ENCODE peak calls at places on chromosomes 5 and 9, in ten cellular contexts. V is PC-3, Q is HCT116, K is adrenal gland, C is psoas muscle, A is left ventricle myocardium inferior, Y is uterus, B is Peyer's patch, D is tibial nerve, F is fibroblast of lung. H is an unnamed sample.

GRCh38 chr9:124390812-124391658 is 24.2 kb downstream of the PSMB7 start:
- DNase-seq in B (no peak), F (peak; percentile 72), C (no peak), Y (no peak), D (no peak), V (peak; percentile 49), A (no peak), Q (no peak), K (no peak), H (no peak)

GRCh38 chr5:36646507-36647023 is 40.2 kb downstream of the SLC1A3 start:
- DNase-seq in F (no peak), Y (no peak), V (no peak), D (no peak), A (no peak), K (no peak), B (no peak), C (no peak), Q (peak; percentile 27), H (no peak)

GRCh38 chr5:109485030-109485429 is 75.3 kb upstream of the PJA2 start:
- DNase-seq in Q (no peak), B (peak; percentile 76), D (peak; percentile 61), K (peak; percentile 81), F (peak; percentile 66), Y (peak; percentile 34), C (peak; percentile 81), A (peak; percentile 65), V (no peak), H (peak; percentile 71)

GRCh38 chr9:127384901-127385300 is 12.1 kb upstream of the SLC2A8 start:
- DNase-seq in A (no peak), Q (no peak), K (peak; percentile 11), B (no peak), V (no peak), D (no peak), C (no peak), F (no peak), Y (peak; percentile 5), H (no peak)

GRCh38 chr5:66967102-66967501 is 229.5 kb downstream of the CD180 start:
- DNase-seq in A (no peak), B (no peak), Q (no peak), C (no peak), D (no peak), V (no peak), K (no peak), F (peak; percentile 65), Y (no peak), H (no peak)

GRCh38 chr9:121348321-121348720 is 21.7 kb downstream of the STOM start:
- DNase-seq in D (no peak), C (no peak), A (no peak), F (peak; percentile 49), B (no peak), K (no peak), Q (no peak), Y (no peak), V (no peak), H (no peak)

GRCh38 chr5:73901045-73901444 is 275.0 kb downstream of the ARHGEF28 start:
- DNase-seq in C (peak; percentile 76), Y (no peak), B (no peak), A (peak; percentile 34), D (peak; percentile 41), Q (peak; percentile 44), K (peak; percentile 55), F (peak; percentile 81), V (no peak), H (peak; percentile 53)

GRCh38 chr5:44714871-44715580 is 93.7 kb upstream of the MRPS30 start:
- DNase-seq in F (no peak), B (no peak), Y (no peak), Q (no peak), A (no peak), K (no peak), C (no peak), V (no peak), D (no peak), H (no peak)

GRCh38 chr5:93886917-93887361 is 145.5 kb upstream of the POU5F2 start:
- DNase-seq in K (peak; percentile 15), V (no peak), C (no peak), A (no peak), Y (no peak), D (no peak), B (no peak), F (peak; percentile 58), Q (no peak), H (no peak)

GRCh38 chr9:15308511-15308910 is 1.5 kb upstream of the TTC39B start:
- DNase-seq in B (no peak), K (no peak), D (no peak), Q (no peak), A (no peak), Y (no peak), C (no peak), V (peak; percentile 32), F (peak; percentile 82), H (no peak)

GRCh38 chr5:82613886-82614285 is 335.7 kb upstream of the RPS23 start:
- DNase-seq in A (no peak), K (no peak), B (no peak), C (no peak), D (no peak), F (no peak), Y (no peak), Q (no peak), V (no peak), H (no peak)

GRCh38 chr9:124550080-124550479 is 42.9 kb upstream of the NR5A1 start:
- DNase-seq in Q (no peak), A (no peak), K (no peak), Y (no peak), C (no peak), F (no peak), V (no peak), B (no peak), D (no peak), H (no peak)

GRCh38 chr5:102375256-102375655 is 79.2 kb upstream of the SLCO4C1 start:
- DNase-seq in A (no peak), K (no peak), F (no peak), D (no peak), V (no peak), Q (no peak), B (no peak), Y (no peak), C (no peak), H (no peak)

GRCh38 chr5:151078490-151079262 is 2.2 kb downstream of the TNIP1 start:
- DNase-seq in C (peak; percentile 54), F (no peak), Y (no peak), V (no peak), K (no peak), Q (no peak), B (peak; percentile 79), A (no peak), D (no peak), H (no peak)

GRCh38 chr5:177098103-177098771 is 11.5 kb downstream of the FGFR4 start:
- DNase-seq in A (peak; percentile 54), C (peak; percentile 71), V (no peak), D (no peak), Y (no peak), B (no peak), K (peak; percentile 56), Q (no peak), F (peak; percentile 92), H (peak; percentile 46)

GRCh38 chr5:39759696-39760095 is 334.9 kb upstream of the DAB2 start:
- DNase-seq in Q (no peak), B (no peak), F (peak; percentile 67), K (no peak), V (peak; percentile 47), Y (no peak), C (no peak), A (no peak), D (no peak), H (no peak)

GRCh38 chr5:134477462-134478245 is 47.8 kb upstream of the JADE2 start:
- DNase-seq in F (peak; percentile 23), V (peak; percentile 7), A (no peak), K (no peak), C (no peak), D (no peak), B (no peak), Y (no peak), Q (no peak), H (no peak)

DNA sequence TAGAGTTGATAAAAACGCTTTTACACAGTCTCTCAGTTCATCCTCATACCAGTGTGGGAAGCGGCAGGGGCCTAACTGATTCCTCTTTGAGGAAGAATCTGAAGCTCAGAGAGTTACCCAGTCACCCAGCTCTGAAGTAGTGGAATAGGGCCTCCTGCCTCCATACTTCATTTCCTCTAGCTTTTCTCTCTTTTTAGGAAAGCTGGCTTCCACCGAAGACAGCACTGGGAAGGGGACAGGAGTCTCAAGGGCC is 3.2 kb downstream of the MCIDAS start:
- DNase-seq in D (no peak), F (no peak), Q (no peak), V (no peak), C (no peak), Y (no peak), K (no peak), A (no peak), B (no peak), H (no peak)
- H3K36me3 ChIP-seq in D (no peaks in the 10 kb centered on the region), F (no peaks in the 10 kb centered on the region), Q (peaks cover 6% of the 10 kb centered on the region), V (no peaks in the 10 kb centered on the region), C (no peaks in the 10 kb centered on the region), Y (no peaks in the 10 kb centered on the region), K (no peaks in the 10 kb centered on the region), A (no peaks in the 10 kb centered on the region), B (no peaks in the 10 kb centered on the region), H (no peaks in the 10 kb centered on the region)

DNA sequence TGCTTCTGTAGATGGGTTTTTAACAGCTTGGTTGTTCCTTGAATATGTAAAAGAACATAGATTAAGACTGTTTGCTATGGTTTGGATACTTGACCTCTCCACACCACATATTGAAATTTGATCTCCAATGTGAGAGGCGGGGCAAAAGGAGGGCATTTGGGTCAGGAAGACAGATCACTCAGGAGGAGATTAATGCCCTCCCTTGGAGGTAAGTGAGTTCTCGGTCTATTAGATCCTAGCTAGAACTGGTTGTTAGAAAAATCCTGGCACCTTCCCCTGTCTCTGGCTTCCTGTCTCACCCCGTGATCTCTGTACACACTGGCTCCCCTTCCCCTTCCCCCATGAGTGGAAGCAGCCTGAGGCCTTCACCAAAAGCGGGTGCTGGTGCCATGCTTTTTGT is 281.1 kb upstream of the ANKRD55 start:
- DNase-seq in D (no peak), C (no peak), Q (no peak), K (no peak), A (no peak), V (no peak), B (no peak), F (no peak), Y (no peak), H (no peak)
- H3K4me1 ChIP-seq in D (no peaks in the 10 kb centered on the region), C (no peaks in the 10 kb centered on the region), Q (peaks cover 6% of the 10 kb centered on the region), K (peaks cover 37% of the 10 kb centered on the region), A (peaks cover 50% of the 10 kb centered on the region), V (no peaks in the 10 kb centered on the region), B (peaks cover 19% of the 10 kb centered on the region), F (peaks cover 2% of the 10 kb centered on the region), Y (no peaks in the 10 kb centered on the region), H (peaks cover 37% of the 10 kb centered on the region)

GRCh38 chr9:99720455-99721050 is 101.1 kb upstream of the NR4A3 start:
- DNase-seq in Y (no peak), F (peak; percentile 33), V (no peak), K (no peak), Q (no peak), B (no peak), D (no peak), C (no peak), A (no peak), H (no peak)
- H3K27ac ChIP-seq in Y (no peak overlapping the region), F (no peak overlapping the region), V (no peak overlapping the region), K (peak overlapping the region; percentile 30), Q (no peak overlapping the region), B (peak overlapping the region; percentile 11), D (peak overlapping the region; percentile 45), C (peak overlapping the region; percentile 4), A (peak overlapping the region; percentile 37), H (peak overlapping the region; percentile 58)

DNA sequence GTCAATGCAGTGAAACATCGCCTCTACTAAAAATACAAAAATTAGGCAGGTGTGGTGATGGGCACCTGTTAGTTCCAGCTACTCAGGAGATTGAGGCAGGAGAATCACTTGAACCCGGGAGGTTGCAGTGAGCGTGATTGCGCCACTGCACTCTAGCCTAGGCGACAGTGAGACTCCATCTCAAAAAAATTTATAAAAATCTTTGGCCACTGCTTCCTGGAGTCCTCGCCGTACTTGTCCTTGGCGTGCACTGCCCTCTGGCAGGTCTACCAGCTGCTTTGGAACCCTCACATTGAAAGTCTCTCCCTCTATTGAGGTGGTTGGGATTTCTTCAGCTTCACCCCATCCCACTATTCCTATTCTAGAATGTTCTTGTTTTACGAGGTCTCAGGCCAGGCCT is 25.0 kb downstream of the DYNC2I2 start:
- DNase-seq in V (no peak), F (no peak), D (no peak), C (no peak), A (no peak), Q (no peak), K (peak; percentile 9), Y (no peak), B (no peak), H (no peak)
- H3K36me3 ChIP-seq in V (no peaks in the 10 kb centered on the region), F (peaks cover 56% of the 10 kb centered on the region), D (peaks cover 82% of the 10 kb centered on the region), C (peaks cover 8% of the 10 kb centered on the region), A (peaks cover 79% of the 10 kb centered on the region), Q (peaks cover 17% of the 10 kb centered on the region), K (no peaks in the 10 kb centered on the region), Y (no peaks in the 10 kb centered on the region), B (peaks cover 77% of the 10 kb centered on the region), H (peaks cover 79% of the 10 kb centered on the region)

H was measured in heart right ventricle.